ENCODE peak calls at places on chromosomes 7 and 10, in four cellular contexts. H is OCI-LY7; N is CD4-positive, alpha-beta memory T cell; M is upper lobe of right lung. O is an unnamed sample. For H3K4me1, the result is how much of the 10 kb centered on the place peaks cover.

GRCh38 chr10:96683710-96684109 is 36.6 kb downstream of the PIK3AP1 start:
- DNase-seq in M (no peak), H (no peak), N (no peak), O (no peak)

GRCh38 chr10:97572214-97572989 is at the start of gene ANKRD2:
- DNase-seq in N (peak), H (peak), M (peak), O (no peak)

GRCh38 chr10:69862882-69863530 is 61.3 kb downstream of the COL13A1 start:
- DNase-seq in N (no peak), H (no peak), M (no peak), O (no peak)

GRCh38 chr7:91876391-91877133 is 3.9 kb downstream of the MTERF1 start:
- DNase-seq in H (no peak), M (no peak), N (no peak), O (no peak)

GRCh38 chr10:28806951-28807759 is 129.8 kb downstream of the BAMBI start:
- DNase-seq in N (no peak), M (no peak), H (no peak), O (no peak)

GRCh38 chr7:135597926-135598305 is 40.2 kb downstream of the NUP205 start:
- DNase-seq in N (no peak), M (no peak), H (no peak), O (no peak)

GRCh38 chr7:40507166-40507565 is 372.4 kb downstream of the SUGCT start:
- DNase-seq in H (peak), M (no peak), N (no peak), O (no peak)

GRCh38 chr10:74947781-74948401 is 121.5 kb downstream of the KAT6B start:
- DNase-seq in H (no peak), M (no peak), N (no peak), O (no peak)

GRCh38 chr10:123896217-123896927 is 4.8 kb upstream of the CPXM2 start:
- DNase-seq in N (no peak), M (no peak), H (no peak), O (no peak)

GRCh38 chr10:117320050-117320665 is 55.1 kb downstream of the PDZD8 start:
- DNase-seq in N (peak), H (peak), M (no peak), O (no peak)

GRCh38 chr10:4407783-4408182 is 418.2 kb upstream of the AKR1E2 start:
- DNase-seq in M (no peak), H (no peak), N (no peak), O (no peak)

GRCh38 chr10:46028584-46029570 is 1.5 kb downstream of the NCOA4 start:
- DNase-seq in H (peak), N (peak), M (no peak), O (no peak)

GRCh38 chr10:8331387-8331786 is 276.9 kb downstream of the GATA3 start:
- DNase-seq in M (no peak), H (no peak), N (peak), O (no peak)
- H3K4me3 ChIP-seq in M (no peak), H (no peak), N (peak), O (no peak)

GRCh38 chr7:5420108-5420840 is 3.4 kb downstream of the TNRC18 start:
- DNase-seq in M (peak), N (peak), H (no peak), O (peak)

GRCh38 chr7:5423272-5423843 is at the start of gene TNRC18:
- DNase-seq in H (peak), M (peak), N (peak), O (peak)

GRCh38 chr7:5420841-5421625 is 2.6 kb downstream of the TNRC18 start:
- DNase-seq in H (no peak), N (peak), M (peak), O (peak)

GRCh38 chr7:5422324-5423271 is 1.0 kb downstream of the TNRC18 start:
- DNase-seq in H (peak), N (peak), M (peak), O (no peak)

GRCh38 chr7:5421626-5422323 is 1.9 kb downstream of the TNRC18 start:
- DNase-seq in H (no peak), M (peak), N (peak), O (no peak)
- H3K27ac ChIP-seq in H (no peak), M (peak), N (no peak), O (peak)

DNA sequence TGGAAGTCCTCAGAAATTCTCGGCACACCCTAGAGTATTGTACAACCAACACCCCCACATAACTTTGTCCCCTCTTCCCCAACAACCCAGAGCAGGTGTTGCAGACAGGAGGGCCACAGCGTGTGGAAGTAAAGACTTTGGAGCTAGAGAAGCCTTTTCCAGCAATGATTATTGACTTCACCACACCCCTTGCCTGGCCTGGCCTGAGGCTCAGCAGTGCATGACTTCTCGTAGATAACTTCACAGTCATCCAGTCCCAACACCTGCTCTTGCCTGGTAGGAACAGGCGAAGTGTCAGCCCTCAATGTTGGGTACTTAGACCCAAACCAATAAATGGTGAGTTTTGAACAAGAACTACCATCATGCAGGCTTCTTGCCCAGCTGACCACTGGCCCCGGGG is 36.7 kb downstream of the GOT1 start:
- DNase-seq in H (no peak), N (no peak), M (no peak), O (no peak)
- H3K4me1 ChIP-seq in H (under half), N (under half), M (under half), O (half or more)

GRCh38 chr7:140640727-140641531 is at the start of gene DENND2A:
- DNase-seq in M (peak), N (no peak), H (no peak), O (no peak)
- H3K4me3 ChIP-seq in M (peak), N (no peak), H (no peak), O (peak)

GRCh38 chr7:30877010-30877740 is 34.5 kb upstream of the AQP1 start:
- DNase-seq in H (no peak), M (no peak), N (no peak), O (no peak)
- H3K27ac ChIP-seq in H (no peak), M (peak), N (no peak), O (no peak)

DNA sequence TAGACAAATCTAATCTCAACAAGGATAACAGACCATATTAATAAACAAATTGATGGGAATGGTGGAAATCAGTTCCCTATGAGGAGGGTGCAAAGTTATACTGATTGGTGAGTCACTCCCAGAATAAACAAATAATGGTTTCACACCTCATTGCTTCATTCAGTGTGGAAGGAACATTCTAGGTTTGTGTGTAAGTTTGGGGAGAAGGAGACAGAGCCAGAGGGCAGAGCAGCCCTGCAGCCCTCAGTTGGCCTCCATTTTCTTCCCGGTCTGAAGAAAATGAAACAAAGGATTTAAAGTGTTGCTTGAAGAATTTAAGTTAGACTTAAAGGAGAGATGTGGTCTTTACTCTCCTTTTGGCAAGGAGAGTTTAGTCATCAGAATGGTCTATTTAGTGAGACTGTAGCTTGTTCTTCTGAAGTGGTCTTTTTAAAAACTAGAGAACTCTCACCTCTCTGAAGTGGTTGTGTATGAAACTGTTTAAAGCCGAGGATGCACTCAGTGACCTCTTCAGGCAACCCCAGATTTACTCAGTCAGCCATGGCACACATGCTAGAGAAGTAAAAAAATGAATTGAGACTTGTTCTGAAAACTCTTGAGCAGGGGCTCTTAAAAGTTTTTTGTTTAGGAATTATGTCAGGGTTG is 27.2 kb downstream of the IKZF1 start:
- DNase-seq in M (no peak), H (peak), N (peak), O (no peak)
- H3K4me1 ChIP-seq in M (under half), H (half or more), N (half or more), O (under half)

DNA sequence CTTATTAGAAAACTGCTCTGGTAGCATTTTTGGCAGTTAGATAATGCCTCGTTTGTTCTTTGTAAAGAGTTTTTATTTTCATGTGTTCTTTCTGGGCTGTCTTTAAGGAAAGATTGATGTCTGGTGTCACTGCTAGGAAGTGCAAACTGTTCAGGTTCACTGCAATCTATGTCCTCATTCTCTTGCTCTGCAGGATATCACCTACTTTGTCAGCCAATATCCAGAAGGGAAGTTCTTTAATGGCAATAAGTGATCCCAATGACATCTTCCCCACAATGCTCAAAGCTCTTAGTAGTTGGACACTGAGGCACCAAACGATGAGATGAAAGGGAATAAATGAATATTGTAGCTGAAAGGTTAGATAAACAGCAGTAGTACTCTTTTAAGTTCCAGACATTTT is 115.1 kb downstream of the AGMO start:
- DNase-seq in M (no peak), N (no peak), H (no peak), O (no peak)
- H3K4me3 ChIP-seq in M (no peak), N (no peak), H (no peak), O (no peak)

GRCh38 chr7:94510582-94511456 is 1.2 kb downstream of the CASD1 start:
- DNase-seq in N (peak), M (peak), H (peak), O (no peak)
- H3K27ac ChIP-seq in N (peak), M (peak), H (peak), O (peak)